ENCODE peak calls at places on chromosomes 16 and 17, in six cellular contexts. W is lower lobe of right lung; V is tibial nerve; G is fibroblast of lung; Y is heart right ventricle; K is CD4-positive, CD25-positive, alpha-beta regulatory T cell. Z is an unnamed sample. For H3K27me3, the result is how much of the 10 kb centered on the place peaks cover.

GRCh38 chr16:29312835-29313558 is 93.5 kb downstream of the NPIPB11 start:
- DNase-seq in K (no peak), Y (no peak), W (no peak), G (no peak), V (no peak), Z (no peak)

GRCh38 chr17:65599650-65600049 is 38.2 kb upstream of the AXIN2 start:
- DNase-seq in Y (no peak), G (no peak), W (no peak), V (no peak), K (no peak), Z (no peak)

GRCh38 chr17:82367724-82368524 is 3.6 kb upstream of the UTS2R start:
- DNase-seq in W (no peak), V (no peak), K (no peak), Y (no peak), G (no peak), Z (no peak)

GRCh38 chr17:17783825-17784598 is 52.8 kb downstream of the SREBF1 start:
- DNase-seq in Y (peak), W (no peak), K (no peak), G (peak), V (peak), Z (peak)

GRCh38 chr16:59046335-59046734 is 312.2 kb upstream of the GOT2 start:
- DNase-seq in G (peak), Y (no peak), K (no peak), V (no peak), W (no peak), Z (no peak)

GRCh38 chr16:21598676-21599157 is 660 bp upstream of the METTL9 start:
- DNase-seq in K (no peak), V (peak), W (no peak), Y (no peak), G (no peak), Z (no peak)

GRCh38 chr17:61411944-61412859 is 12.6 kb downstream of the TBX2 start:
- DNase-seq in G (peak), K (peak), Y (peak), V (peak), W (peak), Z (peak)

GRCh38 chr17:83086907-83087787 is 7.7 kb downstream of the METRNL start:
- DNase-seq in K (no peak), W (no peak), Y (no peak), V (no peak), G (no peak), Z (no peak)

GRCh38 chr17:7184091-7184488 is 4.9 kb upstream of the ASGR1 start:
- DNase-seq in V (peak), Y (no peak), W (peak), K (no peak), G (no peak), Z (no peak)

GRCh38 chr17:50361561-50362480 is 11.2 kb downstream of the MRPL27 start:
- DNase-seq in K (peak), W (peak), V (peak), Y (peak), G (peak), Z (no peak)

GRCh38 chr16:89089142-89089541 is 4.5 kb upstream of the ACSF3 start:
- DNase-seq in K (no peak), G (no peak), Y (no peak), W (no peak), V (no peak), Z (no peak)

GRCh38 chr17:15494821-15495220 is 27.4 kb upstream of the CDRT4 start:
- DNase-seq in K (no peak), V (no peak), Y (no peak), W (no peak), G (no peak), Z (no peak)

GRCh38 chr17:6381526-6382135 is 53.3 kb downstream of the AIPL1 start:
- DNase-seq in V (no peak), G (no peak), K (no peak), W (no peak), Y (no peak), Z (no peak)

GRCh38 chr16:9869776-9870175 is 312.5 kb downstream of the GRIN2A start:
- DNase-seq in W (no peak), Y (peak), K (no peak), V (no peak), G (no peak), Z (no peak)

GRCh38 chr16:68371706-68372380 is 61.0 kb downstream of the PRMT7 start:
- DNase-seq in W (peak), V (no peak), G (no peak), K (no peak), Y (no peak), Z (no peak)

DNA sequence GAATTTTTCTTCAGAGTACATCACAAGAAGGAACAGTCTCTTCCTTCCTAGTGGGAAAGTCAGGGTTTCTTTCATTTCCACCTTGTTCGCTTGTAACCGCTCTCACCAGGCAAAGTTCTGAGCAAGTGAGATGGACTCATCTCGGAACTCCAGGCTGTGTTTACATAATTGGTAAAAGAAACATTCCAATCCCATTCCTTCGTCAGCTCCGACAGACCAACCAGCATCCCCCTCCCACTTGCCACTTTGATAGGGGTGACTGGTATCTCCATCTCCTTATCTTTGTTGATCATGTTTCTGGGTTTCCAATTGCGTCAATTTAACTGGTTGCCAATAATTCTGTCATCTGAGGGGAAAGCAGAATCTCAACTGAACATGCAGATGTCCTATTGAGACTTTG is 36.8 kb upstream of the LYRM9 start:
- DNase-seq in V (no peak), K (no peak), W (no peak), Y (no peak), G (peak), Z (no peak)
- H3K4me3 ChIP-seq in V (no peak), K (no peak), W (no peak), Y (no peak), G (no peak), Z (no peak)

GRCh38 chr17:79803421-79803996 is 6.6 kb upstream of the CBX8 start:
- DNase-seq in W (no peak), Y (no peak), K (no peak), G (no peak), V (no peak), Z (no peak)
- H3K27me3 ChIP-seq in W (half or more), Y (half or more), K (half or more), G (half or more), V (under half), Z (half or more)

GRCh38 chr17:42684033-42684625 is 1.8 kb downstream of the CNTNAP1 start:
- DNase-seq in G (no peak), K (no peak), Y (no peak), V (no peak), W (no peak), Z (no peak)
- H3K4me3 ChIP-seq in G (peak), K (no peak), Y (no peak), V (no peak), W (peak), Z (peak)

GRCh38 chr17:40173778-40174135 is 3.5 kb upstream of the RAPGEFL1 start:
- DNase-seq in Y (no peak), V (no peak), G (peak), K (no peak), W (no peak), Z (no peak)
- H3K27me3 ChIP-seq in Y (under half), V (under half), G (under half), K (under half), W (under half), Z (under half)

DNA sequence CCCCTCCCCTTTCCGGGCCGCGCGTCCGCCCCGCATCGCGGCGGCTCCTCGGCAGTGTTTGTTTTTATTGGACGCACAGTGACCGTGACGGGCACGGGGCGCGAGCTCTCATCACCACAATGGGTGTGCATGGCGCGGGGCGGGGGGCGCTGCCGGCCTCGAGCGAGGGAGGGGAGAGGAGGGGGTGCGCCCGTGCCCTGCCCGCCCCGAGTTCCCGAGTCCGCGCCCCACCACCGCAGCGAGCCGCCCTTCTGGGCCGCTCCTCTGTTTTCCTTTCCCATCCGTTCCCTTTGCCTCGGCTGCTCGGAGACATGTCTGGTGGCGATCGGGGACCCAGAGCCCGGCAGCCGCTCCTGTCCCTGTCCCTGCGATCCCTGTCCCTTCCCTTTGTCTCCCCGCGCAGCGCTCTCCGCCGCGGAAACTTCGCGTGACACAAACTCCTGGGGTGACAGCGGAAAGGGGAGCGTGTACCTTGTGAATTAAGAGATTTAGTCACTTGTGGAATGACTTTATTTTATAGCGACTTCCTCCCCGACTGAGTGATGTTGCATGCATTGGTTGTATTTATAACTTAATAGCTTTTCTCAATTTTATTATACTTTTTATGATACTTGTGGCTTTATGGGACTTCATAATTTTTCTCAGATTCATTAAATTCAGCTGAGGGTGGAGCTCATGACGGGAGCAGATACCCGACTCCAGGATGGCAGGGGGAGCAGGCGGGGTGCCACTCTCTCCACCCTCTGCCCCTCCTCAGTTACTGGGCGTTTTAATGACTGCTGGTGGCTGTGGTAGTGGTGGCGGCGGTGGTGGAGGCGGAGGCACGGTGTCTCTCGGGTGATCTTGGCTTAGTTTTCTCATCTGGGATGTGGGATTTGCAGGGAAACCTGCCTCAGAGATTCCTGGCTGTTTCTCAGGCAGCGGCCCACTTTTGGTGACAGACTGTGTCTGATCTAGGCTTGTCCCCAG is 40.8 kb downstream of the MRM1 start:
- DNase-seq in V (no peak), K (no peak), Y (no peak), G (no peak), W (no peak), Z (no peak)
- H3K4me3 ChIP-seq in V (peak), K (no peak), Y (no peak), G (peak), W (peak), Z (peak)

GRCh38 chr17:9021985-9022552 is 759 bp downstream of the NTN1 start:
- DNase-seq in Y (peak), W (no peak), V (no peak), K (no peak), G (peak), Z (peak)
- H3K27me3 ChIP-seq in Y (half or more), W (half or more), V (under half), K (under half), G (under half), Z (half or more)

DNA sequence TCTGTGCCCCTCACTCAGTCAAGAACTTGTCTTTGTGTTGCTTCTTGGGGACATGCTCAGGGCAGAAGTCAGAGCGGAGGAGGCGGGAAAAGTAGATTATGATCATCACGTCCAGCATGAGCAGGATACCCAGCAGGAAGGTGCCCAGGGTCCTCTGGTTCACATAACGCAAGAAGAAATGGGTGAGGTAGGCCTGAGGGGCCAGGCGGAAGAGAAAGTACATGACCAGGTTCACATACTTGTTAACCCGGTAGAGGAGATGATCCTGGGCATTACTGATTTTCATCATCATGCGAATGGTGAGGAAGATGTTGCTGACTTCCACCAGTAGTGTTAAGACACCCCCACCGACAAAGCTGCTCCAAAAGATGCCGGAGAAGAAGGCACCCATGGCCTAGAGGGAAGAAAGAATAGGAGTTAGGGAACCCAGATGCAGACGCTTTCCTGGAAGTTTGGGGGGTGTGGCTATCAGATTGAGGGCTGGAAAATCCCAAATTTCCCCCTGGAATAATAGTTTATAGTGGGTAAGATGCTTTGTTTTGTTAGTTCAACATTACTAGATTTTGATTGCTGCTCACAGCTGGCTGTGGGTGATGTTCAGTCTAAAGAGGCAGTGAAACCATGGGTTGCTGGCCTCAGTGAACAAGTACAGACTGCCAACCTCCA is 1.4 kb downstream of the TLCD1 start:
- DNase-seq in Y (no peak), K (no peak), G (no peak), W (no peak), V (no peak), Z (no peak)
- H3K4me3 ChIP-seq in Y (no peak), K (no peak), G (peak), W (peak), V (no peak), Z (no peak)

GRCh38 chr17:48990882-48991357 is 6.3 kb upstream of the IGF2BP1 start:
- DNase-seq in G (no peak), W (no peak), Y (no peak), V (no peak), K (no peak), Z (no peak)
- H3K27me3 ChIP-seq in G (under half), W (half or more), Y (half or more), V (under half), K (under half), Z (half or more)

GRCh38 chr17:76871668-76872067 is 3.5 kb downstream of the MGAT5B start:
- DNase-seq in K (no peak), Y (no peak), V (no peak), G (peak), W (no peak), Z (no peak)

GRCh38 chr17:76868176-76868668 is at the start of gene MGAT5B:
- DNase-seq in V (peak), K (peak), W (peak), G (peak), Y (peak), Z (peak)

GRCh38 chr17:76868669-76869208 is 535 bp downstream of the MGAT5B start:
- DNase-seq in K (no peak), Y (no peak), V (no peak), G (peak), W (no peak), Z (no peak)

GRCh38 chr17:76869209-76869877 is 1.1 kb downstream of the MGAT5B start:
- DNase-seq in Y (no peak), G (no peak), W (no peak), V (no peak), K (no peak), Z (no peak)

GRCh38 chr17:76869878-76870714 is 1.9 kb downstream of the MGAT5B start:
- DNase-seq in K (no peak), W (no peak), V (no peak), Y (no peak), G (peak), Z (no peak)
- H3K4me3 ChIP-seq in K (no peak), W (peak), V (no peak), Y (no peak), G (no peak), Z (peak)

GRCh38 chr17:74350486-74350885 is 11.2 kb downstream of the BTBD17 start:
- DNase-seq in K (no peak), W (no peak), G (no peak), V (no peak), Y (no peak), Z (no peak)

GRCh38 chr17:74345433-74346241 is 16.0 kb downstream of the BTBD17 start:
- DNase-seq in W (no peak), Y (no peak), K (no peak), V (no peak), G (peak), Z (no peak)

GRCh38 chr17:74351552-74352210 is 10.0 kb downstream of the BTBD17 start:
- DNase-seq in W (no peak), K (no peak), G (no peak), V (no peak), Y (no peak), Z (no peak)

GRCh38 chr17:74347646-74348045 is 14.0 kb downstream of the BTBD17 start:
- DNase-seq in Y (no peak), K (no peak), W (no peak), G (no peak), V (no peak), Z (no peak)

GRCh38 chr17:74349120-74349519 is 12.5 kb downstream of the BTBD17 start:
- DNase-seq in V (no peak), W (no peak), K (no peak), Y (no peak), G (no peak), Z (no peak)
- H3K27me3 ChIP-seq in V (under half), W (half or more), K (under half), Y (under half), G (under half), Z (half or more)

Z was measured in left ventricle myocardium inferior.